ENCODE peak calls at places on chromosomes 6 and 20, in seven cellular contexts. D is HTR-8/SVneo, A is fibroblast of lung, O is EH, W is fibroblast of mammary gland, H is breast epithelium, R is COR-L47. L is an unnamed sample.
A peak's percentile ranks its signal among the peaks of the same experiment; 100 is the strongest.

GRCh38 chr20:10527781-10528180 is 92.7 kb downstream of the SLX4IP start:
- DNase-seq in D (no peak), A (no peak), O (no peak), W (no peak), H (no peak), R (no peak), L (no peak)

GRCh38 chr6:152310371-152310954 is 326.7 kb downstream of the SYNE1 start:
- DNase-seq in D (no peak), A (no peak), O (no peak), W (no peak), H (no peak), R (no peak), L (no peak)

GRCh38 chr6:31057426-31058003 is 47.2 kb downstream of the MUC22 start:
- DNase-seq in D (no peak), A (peak; percentile 29), O (peak; percentile 58), W (peak; percentile 47), H (no peak), R (no peak), L (peak; percentile 72)

GRCh38 chr6:81814365-81815109 is 62.1 kb upstream of the TENT5A start:
- DNase-seq in D (no peak), A (peak; percentile 61), O (peak; percentile 45), W (peak; percentile 71), H (no peak), R (no peak), L (peak; percentile 75)

GRCh38 chr20:18543932-18544331 is 23.3 kb upstream of the SMIM26 start:
- DNase-seq in D (no peak), A (no peak), O (no peak), W (no peak), H (no peak), R (peak; percentile 98), L (no peak)

GRCh38 chr6:134787261-134787871 is 162.5 kb downstream of the ALDH8A1 start:
- DNase-seq in D (peak; percentile 33), A (peak; percentile 36), O (peak; percentile 69), W (peak; percentile 75), H (no peak), R (no peak), L (peak; percentile 84)

GRCh38 chr20:10636326-10636818 is 37.4 kb downstream of the JAG1 start:
- DNase-seq in D (no peak), A (peak; percentile 76), O (peak; percentile 82), W (peak; percentile 64), H (no peak), R (no peak), L (peak; percentile 25)

GRCh38 chr6:35476004-35476403 is 7.8 kb downstream of the RPL10A start:
- DNase-seq in D (no peak), A (no peak), O (no peak), W (no peak), H (no peak), R (no peak), L (no peak)

GRCh38 chr20:45052698-45053440 is 48.1 kb downstream of the KCNS1 start:
- DNase-seq in D (no peak), A (peak; percentile 30), O (peak; percentile 91), W (peak; percentile 52), H (no peak), R (no peak), L (peak; percentile 68)

GRCh38 chr6:137977814-137978213 is 110.8 kb downstream of the TNFAIP3 start:
- DNase-seq in D (no peak), A (no peak), O (no peak), W (peak; percentile 20), H (no peak), R (no peak), L (no peak)

GRCh38 chr20:36950432-36951197 is 893 bp downstream of the SAMHD1 start:
- DNase-seq in D (peak; percentile 77), A (peak; percentile 26), O (peak; percentile 54), W (peak; percentile 49), H (no peak), R (no peak), L (peak; percentile 59)